ENCODE peak calls at places on chromosomes 2 and 18, in five cellular contexts. Z is HepG2, Y is mammary epithelial cell, P is IMR-90, J is neural progenitor cell. R is an unnamed sample.

GRCh38 chr2:56587456-56587855 is 403.7 kb downstream of the CCDC85A start:
- DNase-seq in Z (no peak), Y (no peak), P (no peak), J (no peak), R (no peak)

GRCh38 chr2:106990307-106990706 is 104.3 kb upstream of the ST6GAL2 start:
- DNase-seq in Z (no peak), Y (no peak), P (peak; percentile 59), J (no peak), R (no peak)

GRCh38 chr2:83155826-83156225 is 1303.3 kb downstream of the SUCLG1 start:
- DNase-seq in Z (no peak), Y (no peak), P (no peak), J (no peak), R (no peak)

GRCh38 chr18:13394794-13395193 is 176.2 kb downstream of the LDLRAD4 start:
- DNase-seq in Z (no peak), Y (no peak), P (no peak), J (no peak), R (no peak)

GRCh38 chr2:11406492-11407381 is 59.2 kb downstream of the E2F6 start:
- DNase-seq in Z (no peak), Y (peak; percentile 48), P (peak; percentile 93), J (no peak), R (peak; percentile 42)

GRCh38 chr2:101580528-101580927 is 105.6 kb upstream of the RFX8 start:
- DNase-seq in Z (no peak), Y (no peak), P (no peak), J (no peak), R (no peak)

GRCh38 chr2:105536175-105536574 is 137.3 kb upstream of the FHL2 start:
- DNase-seq in Z (no peak), Y (no peak), P (no peak), J (no peak), R (no peak)

GRCh38 chr2:28975671-28976070 is 5.4 kb upstream of the TOGARAM2 start:
- DNase-seq in Z (no peak), Y (no peak), P (no peak), J (no peak), R (no peak)

GRCh38 chr2:239223330-239224248 is 177.2 kb downstream of the HDAC4 start:
- DNase-seq in Z (peak; percentile 79), Y (no peak), P (peak; percentile 53), J (no peak), R (no peak)

GRCh38 chr18:32469190-32469611 is 1.5 kb downstream of the GAREM1 start:
- DNase-seq in Z (peak; percentile 41), Y (peak; percentile 40), P (peak; percentile 36), J (peak; percentile 48), R (no peak)

GRCh38 chr2:158686166-158686792 is 108.8 kb upstream of the DAPL1 start:
- DNase-seq in Z (no peak), Y (no peak), P (peak; percentile 26), J (peak; percentile 6), R (no peak)

GRCh38 chr2:191115801-191116200 is 35.0 kb downstream of the STAT4 start:
- DNase-seq in Z (no peak), Y (no peak), P (peak; percentile 41), J (no peak), R (no peak)

GRCh38 chr2:98749053-98749450 is 18.1 kb upstream of the MGAT4A start:
- DNase-seq in Z (no peak), Y (no peak), P (no peak), J (no peak), R (no peak)

GRCh38 chr2:127046579-127046978 is 60.4 kb downstream of the BIN1 start:
- DNase-seq in Z (no peak), Y (no peak), P (no peak), J (no peak), R (no peak)

GRCh38 chr2:127047054-127047453 is 59.9 kb downstream of the BIN1 start:
- DNase-seq in Z (no peak), Y (no peak), P (no peak), J (no peak), R (no peak)

GRCh38 chr2:127044165-127044718 is 62.7 kb downstream of the BIN1 start:
- DNase-seq in Z (no peak), Y (no peak), P (no peak), J (no peak), R (no peak)

GRCh38 chr2:127044977-127045654 is 61.8 kb downstream of the BIN1 start:
- DNase-seq in Z (no peak), Y (no peak), P (no peak), J (no peak), R (no peak)

DNA sequence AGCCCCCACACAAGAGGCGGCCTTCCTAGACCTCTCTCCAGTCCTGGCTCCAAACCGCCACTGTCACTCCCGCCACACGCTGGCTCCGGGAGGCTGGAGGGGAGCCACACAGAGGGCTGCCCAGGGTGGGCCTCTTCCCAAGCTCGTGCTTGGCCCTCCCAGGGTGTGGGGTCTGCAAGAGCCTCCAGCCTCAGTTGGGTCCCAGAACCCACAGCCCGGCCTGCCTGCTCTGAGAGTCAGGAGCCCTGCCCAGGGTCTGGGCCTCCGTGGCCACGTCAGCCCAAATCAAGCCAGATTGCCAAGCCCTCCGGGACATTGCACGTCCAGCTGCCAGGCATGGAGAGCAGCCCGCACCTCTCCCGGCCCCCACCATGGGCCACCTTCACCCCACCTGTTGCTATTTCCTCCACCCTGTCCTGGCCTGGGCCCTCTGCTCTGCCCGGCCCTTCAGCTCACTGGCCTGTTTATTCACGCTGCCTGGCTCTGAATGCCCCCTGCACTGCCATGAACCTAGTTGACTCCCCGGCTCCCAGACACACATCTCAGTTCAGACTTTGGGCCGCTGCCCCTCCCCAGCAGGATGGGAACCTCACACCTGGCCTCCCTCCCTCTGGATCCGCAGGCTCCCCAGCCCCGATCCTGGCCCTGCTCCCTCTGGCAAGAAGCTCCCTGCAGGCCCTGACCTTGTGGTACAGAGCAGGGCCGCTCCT is 61.0 kb downstream of the BIN1 start:
- DNase-seq in Z (no peak), Y (no peak), P (no peak), J (no peak), R (no peak)
- H3K9ac ChIP-seq in Z (no peak overlapping the region), Y (no peak overlapping the region), P (no peak overlapping the region), J (no peak overlapping the region), R (no peak overlapping the region)

DNA sequence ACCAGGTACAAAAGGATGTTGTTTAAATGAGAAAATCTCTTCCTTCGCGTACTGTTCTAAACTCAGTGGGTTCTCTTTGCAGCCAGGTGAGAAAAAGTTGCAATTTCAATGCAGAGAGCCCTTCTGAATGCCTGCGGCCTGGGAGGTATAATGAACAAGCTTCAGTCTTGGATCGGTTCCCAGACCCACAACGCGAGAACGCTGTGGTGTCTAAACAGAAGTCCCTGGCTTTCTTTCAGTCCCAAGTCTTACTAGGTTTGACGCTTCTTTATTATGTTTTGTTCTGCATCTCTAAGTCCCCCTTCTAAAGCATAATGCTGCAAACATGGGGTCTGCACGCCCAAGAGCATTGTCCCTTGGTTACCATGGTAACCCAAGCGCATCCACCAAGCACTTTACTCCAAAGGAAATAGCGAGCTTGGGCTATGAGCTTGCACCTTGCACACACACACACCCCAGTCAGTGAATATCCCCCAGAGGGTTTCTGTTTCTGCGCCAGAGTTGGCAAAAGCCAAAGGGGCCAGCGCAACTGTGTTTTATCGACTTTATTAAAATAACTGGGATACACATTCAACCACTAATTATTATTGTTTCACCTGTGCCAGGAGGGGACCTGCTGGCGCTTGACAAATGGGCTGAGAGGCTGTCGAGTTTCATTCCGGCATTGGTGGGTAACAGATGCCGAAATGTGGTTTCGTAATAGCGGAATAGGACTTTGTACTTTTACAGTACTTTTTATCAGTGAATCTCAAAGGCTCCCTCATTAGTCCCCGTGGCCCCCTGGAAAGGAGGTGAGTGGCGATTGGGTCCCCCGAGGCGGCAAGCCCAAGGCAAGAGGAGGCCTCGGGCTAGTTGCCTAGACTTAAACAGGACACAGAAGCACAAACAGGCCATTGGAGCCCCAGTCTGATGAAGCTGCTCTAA is 193.6 kb downstream of the INO80D start:
- DNase-seq in Z (peak; percentile 58), Y (peak; percentile 79), P (peak; percentile 46), J (peak; percentile 61), R (no peak)
- H3K4me3 ChIP-seq in Z (no peak overlapping the region), Y (peak overlapping the region; percentile 10), P (no peak overlapping the region), J (no peak overlapping the region), R (no peak overlapping the region)

GRCh38 chr2:71938108-71938507 is 209.6 kb downstream of the CYP26B1 start:
- DNase-seq in Z (no peak), Y (no peak), P (no peak), J (no peak), R (no peak)

GRCh38 chr2:71938659-71939587 is 208.7 kb downstream of the CYP26B1 start:
- DNase-seq in Z (no peak), Y (no peak), P (no peak), J (no peak), R (no peak)

GRCh38 chr2:71935291-71935848 is 212.3 kb downstream of the CYP26B1 start:
- DNase-seq in Z (no peak), Y (no peak), P (no peak), J (no peak), R (no peak)

GRCh38 chr2:71936076-71937030 is 211.3 kb downstream of the CYP26B1 start:
- DNase-seq in Z (no peak), Y (no peak), P (no peak), J (no peak), R (no peak)

DNA sequence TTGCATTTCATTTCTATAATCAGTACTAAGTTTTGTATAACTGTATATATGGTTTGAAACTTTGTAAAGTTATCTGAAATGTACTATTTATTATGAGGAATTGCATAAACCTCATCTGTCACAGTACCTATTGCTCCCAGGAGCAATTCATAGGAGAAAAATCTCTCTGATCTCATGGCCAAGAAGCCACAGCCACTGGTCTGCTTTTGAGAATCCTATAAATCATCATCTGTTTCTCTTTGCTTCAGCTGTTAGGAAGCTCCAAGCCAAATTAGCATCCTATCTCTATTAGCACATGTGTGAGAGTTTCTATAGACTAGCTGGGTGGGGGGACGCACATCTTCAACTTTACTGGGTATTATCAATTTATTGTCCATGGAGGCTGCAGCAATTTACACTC is 210.3 kb downstream of the CYP26B1 start:
- DNase-seq in Z (no peak), Y (no peak), P (no peak), J (no peak), R (no peak)
- H3K4me1 ChIP-seq in Z (no peaks in the 10 kb centered on the region), Y (no peaks in the 10 kb centered on the region), P (no peaks in the 10 kb centered on the region), J (no peaks in the 10 kb centered on the region), R (peaks cover 2% of the 10 kb centered on the region)

GRCh38 chr2:135256531-135257258 is 204.6 kb downstream of the RAB3GAP1 start:
- DNase-seq in Z (no peak), Y (peak; percentile 76), P (peak; percentile 57), J (no peak), R (no peak)

GRCh38 chr2:135259116-135259515 is 207.0 kb downstream of the RAB3GAP1 start:
- DNase-seq in Z (no peak), Y (no peak), P (no peak), J (no peak), R (no peak)

GRCh38 chr2:135255208-135255607 is 203.1 kb downstream of the RAB3GAP1 start:
- DNase-seq in Z (no peak), Y (no peak), P (no peak), J (no peak), R (no peak)

GRCh38 chr2:135258193-135258592 is 206.1 kb downstream of the RAB3GAP1 start:
- DNase-seq in Z (no peak), Y (peak; percentile 6), P (no peak), J (no peak), R (no peak)

DNA sequence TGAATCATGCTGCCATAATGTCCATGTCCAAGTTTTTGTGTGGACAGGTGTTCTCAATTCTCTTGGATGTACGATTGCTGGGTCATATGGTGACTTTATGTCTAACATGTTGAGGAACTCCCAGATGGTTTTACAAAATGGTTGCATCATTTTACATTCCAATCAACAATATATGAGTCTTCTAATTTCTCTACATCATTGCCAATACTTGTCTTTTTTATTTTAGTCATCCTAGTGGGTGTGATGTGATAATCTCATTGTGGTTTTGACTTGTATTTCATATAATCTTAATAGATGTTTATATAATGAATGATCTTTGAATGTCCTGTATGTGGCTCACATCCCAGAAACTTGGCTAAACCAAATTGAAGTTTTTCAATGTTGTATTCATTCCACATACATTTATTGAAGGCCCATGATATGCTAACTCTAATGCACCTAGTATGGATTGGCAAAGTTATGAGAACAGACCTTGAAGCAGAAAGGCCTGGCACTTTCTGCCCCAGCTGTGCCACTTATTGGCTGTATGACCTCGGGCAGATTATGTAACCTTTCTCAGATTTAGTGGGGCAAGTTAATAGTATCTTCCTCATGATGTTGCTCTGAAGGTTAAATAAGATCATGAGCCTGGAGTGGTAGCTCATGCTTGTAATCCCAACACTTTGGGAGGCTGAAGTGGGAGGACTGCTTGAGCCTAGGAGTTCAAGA is 205.4 kb downstream of the RAB3GAP1 start:
- DNase-seq in Z (no peak), Y (peak; percentile 89), P (peak; percentile 85), J (no peak), R (no peak)
- H3K9ac ChIP-seq in Z (no peak overlapping the region), Y (no peak overlapping the region), P (no peak overlapping the region), J (no peak overlapping the region), R (no peak overlapping the region)

R was measured in NT2/D1.